ENCODE peak calls at places on chromosomes 2 and 18, in nine cellular contexts. D is A549, T is adrenal gland, J is vagina, H is body of pancreas, U is uterus, R is heart left ventricle, L is endothelial cell of umbilical vein, G is tibial nerve. O is an unnamed sample.

GRCh38 chr2:237254369-237254861 is 159.5 kb downstream of the COL6A3 start:
- DNase-seq in L (no peak), J (no peak), U (no peak), H (no peak), T (no peak), G (no peak), D (no peak), R (no peak), O (no peak)

GRCh38 chr2:65918760-65919187 is 486.4 kb upstream of the SPRED2 start:
- DNase-seq in L (no peak), H (peak; percentile 9), G (no peak), J (no peak), T (no peak), D (no peak), U (no peak), R (no peak), O (no peak)

GRCh38 chr2:106158871-106159270 is 35.2 kb downstream of the UXS1 start:
- DNase-seq in T (no peak), J (no peak), R (no peak), D (no peak), L (no peak), H (no peak), G (no peak), U (no peak), O (no peak)

GRCh38 chr18:48184118-48184517 is 225.1 kb downstream of the ZBTB7C start:
- DNase-seq in L (no peak), T (peak; percentile 84), J (no peak), R (no peak), D (no peak), H (no peak), U (no peak), G (peak; percentile 27), O (no peak)

GRCh38 chr2:190973726-190974628 is 40.0 kb downstream of the STAT1 start:
- DNase-seq in R (no peak), H (no peak), J (no peak), T (no peak), L (no peak), D (no peak), G (no peak), U (no peak), O (no peak)

GRCh38 chr2:234852941-234853340 is 98.9 kb upstream of the SH3BP4 start:
- DNase-seq in J (no peak), L (no peak), R (no peak), U (no peak), D (no peak), H (no peak), G (no peak), T (no peak), O (no peak)

GRCh38 chr18:7415081-7415894 is 151.8 kb upstream of the PTPRM start:
- DNase-seq in H (peak; percentile 20), J (no peak), G (no peak), T (no peak), U (no peak), R (peak; percentile 25), D (no peak), L (peak; percentile 13), O (no peak)

GRCh38 chr18:54119524-54120019 is 104.9 kb downstream of the MBD2 start:
- DNase-seq in R (no peak), H (peak; percentile 47), U (no peak), G (no peak), J (no peak), T (no peak), D (peak; percentile 57), L (peak; percentile 69), O (peak; percentile 4)

GRCh38 chr2:179377296-179377695 is 112.7 kb upstream of the SESTD1 start:
- DNase-seq in T (no peak), D (no peak), G (no peak), J (no peak), L (no peak), H (no peak), R (no peak), U (no peak), O (no peak)

GRCh38 chr2:241846406-241846805 is 12.3 kb downstream of the PDCD1 start:
- DNase-seq in U (no peak), D (no peak), L (no peak), G (no peak), J (no peak), T (no peak), H (no peak), R (no peak), O (no peak)

GRCh38 chr2:233241803-233242202 is 9.7 kb upstream of the ATG16L1 start:
- DNase-seq in L (no peak), R (no peak), T (no peak), J (no peak), G (no peak), H (no peak), U (no peak), D (no peak), O (no peak)

GRCh38 chr2:220871909-220872308 is 700.2 kb downstream of the EPHA4 start:
- DNase-seq in G (no peak), L (no peak), D (no peak), R (no peak), J (no peak), U (no peak), T (no peak), H (no peak), O (no peak)

DNA sequence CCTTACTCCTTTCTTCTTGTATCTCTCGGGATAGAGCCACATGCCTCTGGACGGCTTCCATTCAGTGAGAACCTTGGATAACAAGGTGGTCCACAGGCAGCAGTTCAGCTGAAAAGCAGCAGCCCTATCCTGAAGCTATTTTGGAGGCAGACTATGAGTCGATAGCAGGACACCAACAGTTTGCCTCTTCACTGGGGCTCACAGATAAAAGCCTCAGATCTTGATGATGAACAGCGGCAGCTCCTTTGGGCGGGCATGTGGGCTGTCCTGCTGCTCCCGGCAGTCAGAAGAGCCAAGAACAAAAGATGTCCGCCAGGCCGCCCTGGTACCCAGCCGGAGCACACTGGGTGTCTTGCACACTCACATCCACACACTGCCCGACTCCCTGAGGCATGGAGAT is 89.8 kb upstream of the KLF7 start:
- DNase-seq in G (no peak), L (no peak), R (no peak), U (no peak), H (no peak), T (no peak), J (no peak), D (no peak), O (no peak)
- TF ChIP-seq POLR2A in G (no peak), L (no peak), R (no peak), U (no peak), H (no peak), T (no peak), J (no peak), D (no peak), O (no peak)

GRCh38 chr2:27211943-27212625 is at the start of the genes ATRAID and SLC5A6:
- DNase-seq in R (peak; percentile 91), J (no peak), D (peak; percentile 94), T (peak; percentile 91), U (peak; percentile 81), G (peak; percentile 76), L (peak; percentile 92), H (peak; percentile 88), O (peak; percentile 94)
- TF ChIP-seq POLR2A in R (peak; percentile 84), J (peak; percentile 77), D (peak; percentile 92), T (peak; percentile 80), U (peak; percentile 91), G (peak; percentile 84), L (peak; percentile 98), H (peak; percentile 89), O (peak; percentile 81)

GRCh38 chr2:24822049-24822706 is 29.0 kb downstream of the CENPO start:
- DNase-seq in L (no peak), J (peak; percentile 64), G (no peak), T (peak; percentile 33), U (peak; percentile 6), R (no peak), H (no peak), D (no peak), O (no peak)

GRCh38 chr2:24820175-24820513 is 26.9 kb downstream of the CENPO start:
- DNase-seq in D (no peak), G (no peak), T (peak; percentile 35), R (no peak), J (no peak), U (no peak), H (no peak), L (no peak), O (no peak)

GRCh38 chr2:24820598-24821432 is 27.6 kb downstream of the CENPO start:
- DNase-seq in H (no peak), R (no peak), L (no peak), G (no peak), U (peak; percentile 9), J (no peak), D (no peak), T (peak; percentile 46), O (no peak)

GRCh38 chr2:24819442-24820174 is 26.4 kb downstream of the CENPO start:
- DNase-seq in R (no peak), H (no peak), D (no peak), U (peak; percentile 12), T (peak; percentile 36), L (no peak), J (peak; percentile 82), G (no peak), O (no peak)

DNA sequence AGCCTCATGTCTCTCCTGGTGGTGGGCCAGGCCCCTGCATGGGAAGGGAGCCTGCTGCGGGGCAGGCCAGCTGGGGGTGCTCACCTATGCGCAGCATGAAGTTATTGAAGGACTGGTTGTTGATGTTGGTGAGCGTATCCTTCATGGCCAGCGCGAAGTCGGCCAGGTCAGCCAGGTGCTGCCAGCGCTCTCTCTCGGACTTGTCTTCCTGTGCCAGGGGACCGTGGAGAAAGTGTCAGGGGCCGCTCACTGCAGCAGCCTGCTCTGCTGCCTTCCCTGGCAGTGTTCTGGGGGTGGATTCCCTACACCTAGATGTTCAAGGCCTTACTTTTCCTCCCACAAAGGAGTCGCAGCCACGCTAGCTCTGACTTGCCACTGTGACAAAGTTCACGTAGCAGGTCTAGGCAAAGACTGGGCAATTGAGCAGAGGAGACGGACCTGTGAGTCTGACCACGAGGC is 28.2 kb downstream of the CENPO start:
- DNase-seq in D (no peak), L (no peak), J (peak; percentile 91), R (no peak), G (no peak), T (no peak), H (no peak), U (peak; percentile 7), O (no peak)
- TF ChIP-seq POLR2A in D (no peak), L (no peak), J (no peak), R (no peak), G (no peak), T (no peak), H (no peak), U (no peak), O (no peak)

GRCh38 chr2:29115797-29116781 is 874 bp downstream of the CLIP4 start:
- DNase-seq in H (peak; percentile 61), D (peak; percentile 82), R (peak; percentile 45), L (peak; percentile 68), T (peak; percentile 82), U (peak; percentile 76), J (no peak), G (peak; percentile 77), O (peak; percentile 69)

GRCh38 chr2:29113891-29114321 is 1.3 kb upstream of the CLIP4 start:
- DNase-seq in U (peak; percentile 18), R (peak; percentile 50), D (peak; percentile 83), J (no peak), G (peak; percentile 47), T (peak; percentile 87), L (no peak), H (peak; percentile 84), O (peak; percentile 53)

GRCh38 chr2:29113027-29113686 is 2.1 kb upstream of the CLIP4 start:
- DNase-seq in U (no peak), J (no peak), H (no peak), L (no peak), D (no peak), G (no peak), T (no peak), R (no peak), O (peak; percentile 21)

GRCh38 chr2:29114514-29114840 is 738 bp upstream of the CLIP4 start:
- DNase-seq in L (no peak), U (no peak), R (no peak), G (no peak), H (peak; percentile 16), J (no peak), T (peak; percentile 73), D (no peak), O (no peak)

GRCh38 chr2:29114841-29115609 is at the start of gene CLIP4:
- DNase-seq in U (peak; percentile 40), G (peak; percentile 38), D (peak; percentile 53), L (peak; percentile 40), J (no peak), R (peak; percentile 65), H (peak; percentile 51), T (peak; percentile 70), O (peak; percentile 42)
- TF ChIP-seq POLR2A in U (peak; percentile 61), G (peak; percentile 74), D (peak; percentile 58), L (peak; percentile 22), J (peak; percentile 42), R (peak; percentile 15), H (peak; percentile 32), T (peak; percentile 37), O (peak; percentile 65)